ENCODE peak calls at places on chromosomes 4 and X, in seven cellular contexts. K, T, B, V, R, A and G are unnamed samples.

GRCh38 chr4:98657531-98658286 is 702 bp downstream of the TSPAN5 start:
- DNase-seq in K (peak; percentile 48), T (peak; percentile 87), B (peak; percentile 0), V (no peak), R (peak; percentile 73), A (peak; percentile 55), G (peak; percentile 83)

GRCh38 chr4:126888968-126889367 is 743.8 kb upstream of the INTU start:
- DNase-seq in K (no peak), T (peak; percentile 50), B (no peak), V (no peak), R (no peak), A (no peak), G (peak; percentile 21)

GRCh38 chr4:1211951-1212545 is 36.9 kb downstream of the CTBP1 start:
- DNase-seq in K (no peak), T (no peak), B (no peak), V (no peak), R (no peak), A (peak; percentile 54), G (no peak)

GRCh38 chrX:40933132-40934078 is 151.8 kb upstream of the USP9X start:
- DNase-seq in K (peak; percentile 43), T (peak; percentile 82), B (no peak), V (no peak), R (peak; percentile 56), A (no peak), G (peak; percentile 78)

GRCh38 chr4:110622841-110623709 is at the start of gene PITX2:
- DNase-seq in K (no peak), T (peak; percentile 64), B (no peak), V (no peak), R (peak; percentile 97), A (peak; percentile 76), G (peak; percentile 54)

GRCh38 chr4:140851032-140851636 is 94.9 kb upstream of the TBC1D9 start:
- DNase-seq in K (peak; percentile 81), T (peak; percentile 88), B (peak; percentile 1), V (peak; percentile 11), R (peak; percentile 39), A (no peak), G (peak; percentile 46)

GRCh38 chr4:78520808-78521226 is 30.8 kb upstream of the ANXA3 start:
- DNase-seq in K (no peak), T (peak; percentile 80), B (no peak), V (no peak), R (peak; percentile 85), A (no peak), G (peak; percentile 93)

GRCh38 chrX:97756879-97757278 is 873.2 kb downstream of the RPA4 start:
- DNase-seq in K (no peak), T (no peak), B (no peak), V (no peak), R (no peak), A (no peak), G (no peak)

GRCh38 chrX:112832481-112833095 is 8.0 kb downstream of the AMOT start:
- DNase-seq in K (no peak), T (no peak), B (peak; percentile 75), V (peak; percentile 31), R (no peak), A (no peak), G (peak; percentile 7)

GRCh38 chr4:30832652-30833051 is 112.5 kb downstream of the PCDH7 start:
- DNase-seq in K (no peak), T (no peak), B (no peak), V (no peak), R (no peak), A (no peak), G (no peak)

GRCh38 chr4:89001647-89002518 is 55.1 kb downstream of the FAM13A start:
- DNase-seq in K (no peak), T (no peak), B (peak; percentile 84), V (peak; percentile 26), R (no peak), A (no peak), G (no peak)

GRCh38 chrX:154458116-154458953 is at the start of gene PLXNA3:
- DNase-seq in K (no peak), T (peak; percentile 74), B (peak; percentile 64), V (peak; percentile 40), R (no peak), A (peak; percentile 62), G (peak; percentile 31)

GRCh38 chrX:38991656-38992558 is 190.6 kb downstream of the MID1IP1 start:
- DNase-seq in K (no peak), T (no peak), B (no peak), V (no peak), R (no peak), A (no peak), G (no peak)